ENCODE peak calls at places on chromosomes 2 and 18, in seven cellular contexts. M is sigmoid colon, Q is suprapubic skin, O is HL-60, E is HCT116, A is prostate gland, Y is Panc1. X is an unnamed sample.

GRCh38 chr2:11243512-11243911 is 88.2 kb downstream of the SLC66A3 start:
- DNase-seq in Y (no peak), A (no peak), E (no peak), O (no peak), Q (no peak), M (no peak), X (no peak)

GRCh38 chr2:96933528-96933927 is 52.9 kb downstream of the FAM178B start:
- DNase-seq in A (no peak), O (no peak), M (no peak), Y (no peak), E (no peak), Q (no peak), X (no peak)

GRCh38 chr2:206079699-206080465 is 6.1 kb downstream of the INO80D start:
- DNase-seq in A (no peak), E (no peak), Y (no peak), O (no peak), M (no peak), Q (no peak), X (no peak)

GRCh38 chr2:191479680-191480023 is 198.3 kb upstream of the NABP1 start:
- DNase-seq in M (no peak), Q (no peak), O (no peak), E (no peak), Y (no peak), A (no peak), X (no peak)

GRCh38 chr2:205675861-205676516 is 6.3 kb upstream of the NRP2 start:
- DNase-seq in E (peak), Q (no peak), M (no peak), A (no peak), O (peak), Y (no peak), X (no peak)

GRCh38 chr2:222305510-222306392 is 7.0 kb upstream of the PAX3 start:
- DNase-seq in Y (no peak), Q (peak), M (no peak), E (no peak), A (no peak), O (peak), X (no peak)

GRCh38 chr2:46377666-46378560 is 80.7 kb downstream of the EPAS1 start:
- DNase-seq in A (no peak), Q (no peak), Y (no peak), E (no peak), O (no peak), M (no peak), X (peak)

GRCh38 chr18:62663731-62664336 is 51.5 kb upstream of the PHLPP1 start:
- DNase-seq in O (no peak), Y (no peak), M (no peak), A (no peak), Q (no peak), E (no peak), X (no peak)

GRCh38 chr2:232697807-232698110 is 628 bp downstream of the GIGYF2 start:
- DNase-seq in E (no peak), Q (no peak), A (no peak), O (no peak), M (no peak), Y (no peak), X (no peak)

GRCh38 chr2:191218292-191218898 is 26.8 kb upstream of the MYO1B start:
- DNase-seq in Y (peak), A (no peak), E (peak), O (peak), M (no peak), Q (no peak), X (no peak)

GRCh38 chr2:37583867-37584266 is 87.6 kb downstream of the CDC42EP3 start:
- DNase-seq in M (no peak), E (no peak), Q (no peak), O (no peak), A (no peak), Y (no peak), X (no peak)

GRCh38 chr2:23312996-23313606 is 71.9 kb upstream of the KLHL29 start:
- DNase-seq in Q (no peak), Y (peak), O (no peak), E (peak), A (no peak), M (no peak), X (no peak)

GRCh38 chr2:195016821-195017220 is 640.2 kb upstream of the SLC39A10 start:
- DNase-seq in E (no peak), A (no peak), O (no peak), M (no peak), Y (no peak), Q (no peak), X (no peak)

GRCh38 chr2:189407161-189407943 is 33.9 kb upstream of the WDR75 start:
- DNase-seq in Q (no peak), A (no peak), O (no peak), M (no peak), Y (no peak), E (no peak), X (no peak)

GRCh38 chr2:11213090-11213638 is 57.9 kb downstream of the SLC66A3 start:
- DNase-seq in Q (no peak), A (no peak), E (no peak), O (no peak), M (no peak), Y (no peak), X (no peak)

GRCh38 chr2:98378901-98379300 is 32.6 kb downstream of the CNGA3 start:
- DNase-seq in Y (no peak), O (no peak), E (no peak), Q (no peak), A (no peak), M (no peak), X (no peak)

GRCh38 chr2:207812058-207812857 is 42.6 kb upstream of the FZD5 start:
- DNase-seq in E (no peak), A (no peak), Y (no peak), O (no peak), M (no peak), Q (no peak), X (no peak)

GRCh38 chr2:218876562-218877219 is 4.0 kb upstream of the WNT10A start:
- DNase-seq in A (peak), Y (peak), E (peak), O (peak), Q (no peak), M (peak), X (no peak)

GRCh38 chr2:32068-32467 is 14.2 kb downstream of the FAM110C start:
- DNase-seq in Y (no peak), O (no peak), E (no peak), M (no peak), Q (no peak), A (no peak), X (no peak)

GRCh38 chr2:149538138-149538833 is 49.3 kb downstream of the MMADHC start:
- DNase-seq in Q (no peak), A (no peak), M (no peak), E (no peak), O (no peak), Y (no peak), X (no peak)

GRCh38 chr18:9631814-9632496 is 17.6 kb upstream of the PPP4R1 start:
- DNase-seq in E (peak), Y (peak), Q (no peak), A (no peak), O (no peak), M (no peak), X (no peak)

GRCh38 chr2:66890286-66890812 is 455.4 kb downstream of the MEIS1 start:
- DNase-seq in Y (no peak), Q (no peak), E (no peak), M (no peak), O (no peak), A (no peak), X (no peak)

GRCh38 chr2:66888246-66888645 is 453.3 kb downstream of the MEIS1 start:
- DNase-seq in A (no peak), E (no peak), M (no peak), Q (no peak), Y (no peak), O (no peak), X (no peak)

GRCh38 chr2:66885775-66886402 is 451.0 kb downstream of the MEIS1 start:
- DNase-seq in Y (no peak), O (no peak), A (no peak), E (no peak), M (no peak), Q (no peak), X (no peak)

GRCh38 chr2:66889632-66889882 is 454.6 kb downstream of the MEIS1 start:
- DNase-seq in Y (no peak), A (no peak), O (no peak), E (no peak), M (no peak), Q (no peak), X (no peak)

DNA sequence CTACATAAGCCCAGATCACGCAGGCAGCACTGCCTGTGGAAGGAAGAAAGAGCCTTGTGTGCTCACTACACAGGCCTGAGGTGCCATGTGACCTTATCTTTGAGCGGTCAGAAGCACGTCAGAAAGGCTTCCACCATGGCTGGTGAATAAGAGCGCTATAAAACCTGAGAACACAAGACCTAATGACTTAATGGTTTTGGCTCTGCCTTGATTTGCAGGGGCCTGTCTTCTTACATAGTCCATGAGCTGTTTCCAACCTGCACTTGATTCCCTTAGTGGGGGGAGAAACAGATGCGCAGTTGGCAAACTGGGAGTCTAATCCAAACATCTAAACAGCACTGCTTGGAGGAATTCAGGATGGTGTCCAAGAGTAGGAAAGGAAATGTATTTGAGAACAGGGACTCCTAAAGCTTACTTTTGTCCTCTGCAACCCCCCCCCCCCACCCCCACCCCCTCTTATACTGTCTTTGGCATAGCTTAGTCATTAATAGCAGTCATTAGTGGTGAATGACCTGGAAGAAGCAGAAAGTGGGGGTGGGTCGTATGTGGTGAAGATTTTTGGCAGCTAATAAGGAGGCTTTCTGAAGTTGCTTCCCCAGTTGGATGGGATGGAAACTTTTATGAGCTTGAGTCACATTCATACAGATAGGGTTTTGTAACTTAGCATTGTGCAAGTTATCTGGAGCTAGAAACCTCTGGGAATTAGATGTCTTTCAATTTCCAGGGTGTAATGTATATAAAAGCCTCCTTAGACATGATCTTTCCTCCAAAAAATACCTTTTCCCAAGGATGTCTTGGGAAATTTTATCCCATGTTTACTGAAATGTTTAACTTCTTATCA is 454.1 kb downstream of the MEIS1 start:
- DNase-seq in M (peak), A (peak), Q (no peak), Y (no peak), O (no peak), E (no peak), X (no peak)
- TF ChIP-seq POLR2AphosphoS5 in M (peak), A (peak), Q (no peak), Y (no peak), O (no peak), E (no peak), X (peak)

DNA sequence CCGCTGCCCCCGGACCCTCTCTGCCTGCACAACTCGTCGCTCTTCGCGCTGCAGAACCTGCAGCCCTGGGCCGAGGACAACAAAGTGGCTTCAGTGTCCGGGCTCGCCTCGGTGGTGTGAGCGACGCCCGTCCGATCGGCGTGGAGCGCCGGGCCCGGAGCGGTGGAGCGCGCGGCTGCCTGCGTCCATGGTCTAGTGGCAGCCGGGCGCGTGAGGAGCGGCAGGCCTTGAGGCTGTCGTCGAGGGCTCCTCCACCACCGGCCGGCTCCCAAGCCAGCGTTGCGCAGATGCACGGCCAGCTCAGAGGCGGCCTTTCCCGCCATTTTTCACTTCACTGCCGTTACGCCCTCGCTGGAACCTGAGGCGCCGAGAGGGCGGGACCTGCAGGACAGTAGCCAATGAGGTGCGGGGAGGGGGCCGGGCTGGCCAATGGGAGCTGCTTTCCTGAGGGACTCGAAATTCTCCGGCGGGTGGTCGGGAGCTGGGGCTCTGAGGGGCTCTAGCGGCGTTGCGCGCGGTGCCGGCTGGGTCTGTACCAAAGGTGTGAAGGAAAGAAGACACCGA is 1.9 kb downstream of the TLX2 start:
- DNase-seq in M (peak), O (no peak), Y (no peak), A (no peak), E (no peak), Q (no peak), X (no peak)
- H3K4me3 ChIP-seq in M (peak), O (no peak), Y (no peak), A (peak), E (no peak), Q (peak), X (peak)

GRCh38 chr2:74548919-74549684 is 4.6 kb downstream of the LOXL3 start:
- DNase-seq in A (peak), M (peak), E (no peak), Y (no peak), O (no peak), Q (no peak), X (no peak)
- TF ChIP-seq CTCF in A (no peak), M (no peak), E (no peak), Y (no peak), O (no peak), Q (no peak), X (no peak)

GRCh38 chr18:58043452-58044369 is at the start of gene NEDD4L:
- DNase-seq in O (peak), A (peak), Y (peak), M (peak), Q (peak), E (peak), X (no peak)
- TF ChIP-seq POLR2AphosphoS5 in O (no peak), A (peak), Y (no peak), M (peak), Q (no peak), E (peak), X (peak)

GRCh38 chr2:71277159-71277498 is 50.2 kb upstream of the PAIP2B start:
- DNase-seq in Y (no peak), A (no peak), O (no peak), M (no peak), Q (no peak), E (no peak), X (no peak)
- H3K4me3 ChIP-seq in Y (peak), A (peak), O (peak), M (peak), Q (peak), E (peak), X (peak)

GRCh38 chr2:8939486-8940114 is 63.9 kb downstream of the MBOAT2 start:
- DNase-seq in Y (no peak), A (no peak), E (no peak), M (no peak), Q (no peak), O (no peak), X (no peak)
- TF ChIP-seq CTCF in Y (no peak), A (no peak), E (no peak), M (no peak), Q (no peak), O (no peak), X (no peak)

GRCh38 chr18:49878996-49879585 is 65.8 kb upstream of the ACAA2 start:
- DNase-seq in A (no peak), Q (no peak), E (no peak), M (no peak), O (no peak), Y (no peak), X (no peak)
- TF ChIP-seq POLR2AphosphoS5 in A (no peak), Q (no peak), E (no peak), M (no peak), O (no peak), Y (no peak), X (no peak)

GRCh38 chr2:128321421-128321775 is 2.7 kb upstream of the HS6ST1 start:
- DNase-seq in A (no peak), O (no peak), Y (no peak), Q (no peak), E (no peak), M (peak), X (peak)
- H3K4me3 ChIP-seq in A (no peak), O (no peak), Y (no peak), Q (peak), E (no peak), M (peak), X (peak)

GRCh38 chr18:49948975-49949374 is 135.6 kb upstream of the ACAA2 start:
- DNase-seq in A (no peak), O (no peak), E (no peak), Y (no peak), Q (no peak), M (no peak), X (no peak)

GRCh38 chr18:49949991-49950395 is 136.7 kb upstream of the ACAA2 start:
- DNase-seq in Y (no peak), A (no peak), O (no peak), M (no peak), E (no peak), Q (no peak), X (no peak)

GRCh38 chr18:49944681-49945080 is 131.3 kb upstream of the ACAA2 start:
- DNase-seq in E (no peak), M (peak), Y (no peak), O (no peak), Q (no peak), A (no peak), X (no peak)
- TF ChIP-seq CTCF in E (no peak), M (peak), Y (peak), O (no peak), Q (no peak), A (peak), X (peak)

DNA sequence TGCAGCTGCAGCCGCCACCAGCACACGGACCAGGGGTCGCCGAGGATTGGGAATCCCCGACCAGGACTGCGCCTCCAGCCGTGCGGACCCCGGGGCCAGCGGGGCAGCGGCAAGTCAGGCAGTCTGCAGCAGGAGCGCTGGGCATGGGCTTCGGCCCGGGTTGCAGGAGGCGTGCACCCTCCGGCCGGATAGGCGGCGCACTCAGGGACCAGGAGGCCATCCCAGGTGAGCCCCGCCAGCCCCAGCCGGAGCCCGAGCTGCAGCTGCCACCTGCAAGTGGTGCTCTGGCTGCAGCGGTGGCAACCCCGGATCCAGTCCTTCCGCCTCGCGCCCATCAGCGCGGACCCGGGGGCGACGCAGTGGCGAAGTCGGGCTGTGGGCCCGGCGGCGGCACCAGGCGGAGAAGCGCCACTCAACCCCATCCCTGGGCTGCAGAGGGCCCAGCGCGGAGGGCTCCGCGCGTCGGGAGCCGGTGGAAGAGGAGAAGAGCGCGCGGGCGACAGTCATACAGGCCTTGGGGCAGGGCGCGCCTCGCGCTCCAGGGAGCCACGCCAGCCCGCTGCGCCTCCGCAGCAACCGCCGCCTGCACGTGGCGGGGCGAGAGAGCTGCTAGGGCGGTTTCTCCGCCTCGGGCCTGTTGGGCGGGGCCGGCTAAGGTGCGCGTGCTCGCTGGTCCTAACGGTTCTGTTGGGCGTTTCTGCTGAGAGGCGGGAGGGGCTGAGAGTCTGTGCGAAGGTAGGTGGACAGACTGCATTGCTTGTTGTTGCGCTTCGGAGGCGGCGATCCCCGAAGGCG is 73.9 kb downstream of the RPIA start:
- DNase-seq in Q (no peak), E (no peak), A (no peak), O (peak), Y (no peak), M (no peak), X (no peak)
- TF ChIP-seq POLR2AphosphoS5 in Q (no peak), E (no peak), A (no peak), O (no peak), Y (no peak), M (no peak), X (no peak)